ENCODE peak calls at places on chromosomes 13 and 19, in five cellular contexts. One of them, this sample, is unnamed.

GRCh38 chr19:3760871-3761361 is 576 bp downstream of the APBA3 start:
- DNase-seq in AG09319: no peak
- DNase-seq in central memory CD4-positive, alpha-beta T cell: peak; percentile 48
- DNase-seq in SW480: no peak
- DNase-seq in NCI-H1417: no peak
- DNase-seq in this sample: no peak

GRCh38 chr13:90979059-90979458 is 368.4 kb upstream of the MIR17HG start:
- DNase-seq in AG09319: no peak
- DNase-seq in NCI-H1417: no peak
- DNase-seq in SW480: no peak
- DNase-seq in central memory CD4-positive, alpha-beta T cell: no peak
- DNase-seq in this sample: no peak

GRCh38 chr13:21894091-21894490 is 223.2 kb downstream of the FGF9 start:
- DNase-seq in NCI-H1417: peak; percentile 4
- DNase-seq in SW480: no peak
- DNase-seq in AG09319: no peak
- DNase-seq in central memory CD4-positive, alpha-beta T cell: no peak
- DNase-seq in this sample: no peak

GRCh38 chr13:96728463-96728862 is 265.8 kb downstream of the OXGR1 start:
- DNase-seq in AG09319: no peak
- DNase-seq in central memory CD4-positive, alpha-beta T cell: no peak
- DNase-seq in SW480: no peak
- DNase-seq in NCI-H1417: no peak
- DNase-seq in this sample: no peak

GRCh38 chr13:33251131-33251629 is 34.4 kb downstream of the STARD13 start:
- DNase-seq in central memory CD4-positive, alpha-beta T cell: no peak
- DNase-seq in NCI-H1417: no peak
- DNase-seq in AG09319: peak; percentile 88
- DNase-seq in SW480: peak; percentile 16
- DNase-seq in this sample: no peak

GRCh38 chr19:1016647-1017114 is 4.2 kb downstream of the TMEM259 start:
- DNase-seq in AG09319: no peak
- DNase-seq in NCI-H1417: no peak
- DNase-seq in central memory CD4-positive, alpha-beta T cell: no peak
- DNase-seq in SW480: no peak
- DNase-seq in this sample: no peak

GRCh38 chr13:70162141-70162540 is 53.9 kb upstream of the KLHL1 start:
- DNase-seq in AG09319: no peak
- DNase-seq in central memory CD4-positive, alpha-beta T cell: no peak
- DNase-seq in SW480: no peak
- DNase-seq in NCI-H1417: peak; percentile 27
- DNase-seq in this sample: no peak

GRCh38 chr13:83929147-83929546 is 46.9 kb upstream of the SLITRK1 start:
- DNase-seq in AG09319: no peak
- DNase-seq in NCI-H1417: no peak
- DNase-seq in central memory CD4-positive, alpha-beta T cell: no peak
- DNase-seq in SW480: no peak
- DNase-seq in this sample: no peak

GRCh38 chr19:3589439-3589838 is 4.2 kb downstream of the GIPC3 start:
- DNase-seq in NCI-H1417: no peak
- DNase-seq in central memory CD4-positive, alpha-beta T cell: no peak
- DNase-seq in AG09319: no peak
- DNase-seq in SW480: no peak
- DNase-seq in this sample: no peak

GRCh38 chr13:78623132-78623531 is 19.8 kb upstream of the POU4F1 start:
- DNase-seq in central memory CD4-positive, alpha-beta T cell: no peak
- DNase-seq in SW480: no peak
- DNase-seq in NCI-H1417: no peak
- DNase-seq in AG09319: no peak
- DNase-seq in this sample: no peak

GRCh38 chr13:51625555-51626345 is 41.5 kb downstream of the WDFY2 start:
- DNase-seq in SW480: no peak
- DNase-seq in AG09319: no peak
- DNase-seq in NCI-H1417: no peak
- DNase-seq in central memory CD4-positive, alpha-beta T cell: no peak
- DNase-seq in this sample: no peak

GRCh38 chr19:40467007-40467565 is 285 bp downstream of the SPTBN4 start:
- DNase-seq in NCI-H1417: no peak
- DNase-seq in AG09319: no peak
- DNase-seq in SW480: no peak
- DNase-seq in central memory CD4-positive, alpha-beta T cell: no peak
- DNase-seq in this sample: no peak

GRCh38 chr19:32421589-32422361 is 16.2 kb downstream of the DPY19L3 start:
- DNase-seq in SW480: no peak
- DNase-seq in NCI-H1417: no peak
- DNase-seq in AG09319: no peak
- DNase-seq in central memory CD4-positive, alpha-beta T cell: no peak
- DNase-seq in this sample: no peak

GRCh38 chr19:38211779-38212178 is 12.2 kb downstream of the DPF1 start:
- DNase-seq in SW480: no peak
- DNase-seq in AG09319: no peak
- DNase-seq in central memory CD4-positive, alpha-beta T cell: no peak
- DNase-seq in NCI-H1417: no peak
- DNase-seq in this sample: no peak

GRCh38 chr19:30254789-30255188 is 117.4 kb upstream of the ZNF536 start:
- DNase-seq in SW480: no peak
- DNase-seq in central memory CD4-positive, alpha-beta T cell: no peak
- DNase-seq in NCI-H1417: no peak
- DNase-seq in AG09319: no peak
- DNase-seq in this sample: no peak

GRCh38 chr13:110797230-110797877 is 83.9 kb downstream of the ING1 start:
- DNase-seq in central memory CD4-positive, alpha-beta T cell: no peak
- DNase-seq in AG09319: no peak
- DNase-seq in SW480: no peak
- DNase-seq in NCI-H1417: peak; percentile 24
- DNase-seq in this sample: no peak

GRCh38 chr13:111179908-111180756 is 65.0 kb downstream of the ARHGEF7 start:
- DNase-seq in NCI-H1417: no peak
- DNase-seq in central memory CD4-positive, alpha-beta T cell: peak; percentile 26
- DNase-seq in SW480: no peak
- DNase-seq in AG09319: no peak
- DNase-seq in this sample: no peak

GRCh38 chr13:112059457-112060317 is 7.3 kb upstream of the SOX1 start:
- DNase-seq in AG09319: no peak
- DNase-seq in central memory CD4-positive, alpha-beta T cell: no peak
- DNase-seq in NCI-H1417: no peak
- DNase-seq in SW480: no peak
- DNase-seq in this sample: no peak

GRCh38 chr13:24995225-24995804 is 100.6 kb upstream of the PABPC3 start:
- DNase-seq in central memory CD4-positive, alpha-beta T cell: peak; percentile 43
- DNase-seq in SW480: peak; percentile 85
- DNase-seq in AG09319: peak; percentile 71
- DNase-seq in NCI-H1417: peak; percentile 82
- DNase-seq in this sample: peak; percentile 7

GRCh38 chr13:49625392-49626137 is 2.7 kb upstream of the ARL11 start:
- DNase-seq in central memory CD4-positive, alpha-beta T cell: no peak
- DNase-seq in NCI-H1417: no peak
- DNase-seq in AG09319: no peak
- DNase-seq in SW480: no peak
- DNase-seq in this sample: no peak

GRCh38 chr19:1400281-1401137 is 833 bp downstream of the GAMT start:
- DNase-seq in SW480: no peak
- DNase-seq in central memory CD4-positive, alpha-beta T cell: no peak
- DNase-seq in NCI-H1417: peak; percentile 32
- DNase-seq in AG09319: no peak
- DNase-seq in this sample: no peak

GRCh38 chr13:113448545-113448884 is 4.8 kb downstream of the ADPRHL1 start:
- DNase-seq in AG09319: no peak
- DNase-seq in NCI-H1417: no peak
- DNase-seq in SW480: peak; percentile 32
- DNase-seq in central memory CD4-positive, alpha-beta T cell: no peak
- DNase-seq in this sample: no peak

GRCh38 chr13:67438465-67438864 is 208.3 kb upstream of the PCDH9 start:
- DNase-seq in AG09319: no peak
- DNase-seq in NCI-H1417: no peak
- DNase-seq in central memory CD4-positive, alpha-beta T cell: no peak
- DNase-seq in SW480: no peak
- DNase-seq in this sample: no peak

GRCh38 chr13:24348385-24348784 is 39.0 kb downstream of the C1QTNF9 start:
- DNase-seq in SW480: no peak
- DNase-seq in central memory CD4-positive, alpha-beta T cell: no peak
- DNase-seq in AG09319: no peak
- DNase-seq in NCI-H1417: no peak
- DNase-seq in this sample: no peak

GRCh38 chr13:75079226-75079625 is 402.7 kb downstream of the TBC1D4 start:
- DNase-seq in AG09319: no peak
- DNase-seq in NCI-H1417: no peak
- DNase-seq in SW480: no peak
- DNase-seq in central memory CD4-positive, alpha-beta T cell: no peak
- DNase-seq in this sample: no peak

GRCh38 chr19:29260477-29261317 is 47.7 kb upstream of the UQCRFS1 start:
- DNase-seq in AG09319: no peak
- DNase-seq in central memory CD4-positive, alpha-beta T cell: no peak
- DNase-seq in NCI-H1417: peak; percentile 24
- DNase-seq in SW480: peak; percentile 48
- DNase-seq in this sample: no peak

GRCh38 chr19:39406656-39407393 is at the start of gene ZFP36:
- DNase-seq in SW480: peak; percentile 93
- DNase-seq in AG09319: peak; percentile 87
- DNase-seq in NCI-H1417: peak; percentile 17
- DNase-seq in central memory CD4-positive, alpha-beta T cell: peak; percentile 85
- DNase-seq in this sample: no peak

GRCh38 chr19:9645466-9645865 is 24.4 kb upstream of the ZNF561 start:
- DNase-seq in AG09319: no peak
- DNase-seq in NCI-H1417: no peak
- DNase-seq in SW480: no peak
- DNase-seq in central memory CD4-positive, alpha-beta T cell: no peak
- DNase-seq in this sample: no peak

GRCh38 chr19:33519416-33519815 is 2.2 kb downstream of the PEPD start:
- DNase-seq in AG09319: no peak
- DNase-seq in central memory CD4-positive, alpha-beta T cell: no peak
- DNase-seq in SW480: no peak
- DNase-seq in NCI-H1417: no peak
- DNase-seq in this sample: no peak

GRCh38 chr13:94660695-94661324 is 51.5 kb downstream of the SOX21 start:
- DNase-seq in AG09319: no peak
- DNase-seq in NCI-H1417: peak; percentile 57
- DNase-seq in SW480: peak; percentile 39
- DNase-seq in central memory CD4-positive, alpha-beta T cell: no peak
- DNase-seq in this sample: no peak

GRCh38 chr19:29390742-29391141 is 135.1 kb upstream of the VSTM2B start:
- DNase-seq in central memory CD4-positive, alpha-beta T cell: no peak
- DNase-seq in SW480: no peak
- DNase-seq in NCI-H1417: no peak
- DNase-seq in AG09319: no peak
- DNase-seq in this sample: no peak

GRCh38 chr13:105442941-105443340 is 1092.5 kb downstream of the EFNB2 start:
- DNase-seq in central memory CD4-positive, alpha-beta T cell: no peak
- DNase-seq in NCI-H1417: no peak
- DNase-seq in SW480: peak; percentile 41
- DNase-seq in AG09319: peak; percentile 24
- DNase-seq in this sample: no peak

GRCh38 chr19:33905473-33905936 is 108.8 kb downstream of the KCTD15 start:
- DNase-seq in SW480: no peak
- DNase-seq in AG09319: no peak
- DNase-seq in NCI-H1417: no peak
- DNase-seq in central memory CD4-positive, alpha-beta T cell: no peak
- DNase-seq in this sample: no peak

GRCh38 chr13:40611004-40611403 is 55.4 kb downstream of the FOXO1 start:
- DNase-seq in central memory CD4-positive, alpha-beta T cell: no peak
- DNase-seq in SW480: no peak
- DNase-seq in NCI-H1417: no peak
- DNase-seq in AG09319: no peak
- DNase-seq in this sample: no peak

GRCh38 chr19:49056101-49056901 is 1.2 kb downstream of the CGB7 start:
- DNase-seq in SW480: peak; percentile 66
- DNase-seq in NCI-H1417: no peak
- DNase-seq in central memory CD4-positive, alpha-beta T cell: peak; percentile 48
- DNase-seq in AG09319: no peak
- DNase-seq in this sample: no peak

GRCh38 chr13:51585696-51586095 is 1.4 kb downstream of the WDFY2 start:
- DNase-seq in SW480: no peak
- DNase-seq in AG09319: no peak
- DNase-seq in NCI-H1417: no peak
- DNase-seq in central memory CD4-positive, alpha-beta T cell: no peak
- DNase-seq in this sample: no peak